ENCODE peak calls at places on chromosomes 1 and 21, in eight cellular contexts. A is GM06990, F is gastrocnemius medialis, L is heart left ventricle, U is GM23338, B is lower leg skin, X is psoas muscle, Q is astrocyte of the spinal cord. R is an unnamed sample.

GRCh38 chr1:208475951-208476824 is 232.0 kb upstream of the PLXNA2 start:
- DNase-seq in A (no peak), F (no peak), L (no peak), U (peak), B (no peak), X (no peak), Q (peak), R (no peak)

GRCh38 chr1:92795166-92795565 is 10.3 kb upstream of the EVI5 start:
- DNase-seq in A (no peak), F (no peak), L (no peak), U (no peak), B (no peak), X (no peak), Q (peak), R (no peak)

GRCh38 chr21:42833859-42834729 is 45.2 kb downstream of the WDR4 start:
- DNase-seq in A (no peak), F (no peak), L (no peak), U (no peak), B (peak), X (no peak), Q (no peak), R (no peak)

GRCh38 chr1:19365711-19366110 is 53.6 kb downstream of the SLC66A1 start:
- DNase-seq in A (no peak), F (no peak), L (no peak), U (no peak), B (no peak), X (no peak), Q (no peak), R (no peak)

GRCh38 chr1:18643154-18644012 is 12.7 kb downstream of the PAX7 start:
- DNase-seq in A (no peak), F (no peak), L (no peak), U (peak), B (no peak), X (no peak), Q (no peak), R (no peak)

GRCh38 chr1:39196244-39197215 is 8.0 kb upstream of the MACF1 start:
- DNase-seq in A (peak), F (no peak), L (no peak), U (no peak), B (no peak), X (no peak), Q (peak), R (no peak)

GRCh38 chr21:42794551-42794950 is 84.8 kb downstream of the WDR4 start:
- DNase-seq in A (no peak), F (no peak), L (no peak), U (no peak), B (no peak), X (no peak), Q (no peak), R (no peak)

GRCh38 chr1:21320410-21321107 is 30.3 kb upstream of the ECE1 start:
- DNase-seq in A (no peak), F (no peak), L (no peak), U (no peak), B (no peak), X (no peak), Q (no peak), R (no peak)

GRCh38 chr21:41576010-41576615 is 68.2 kb upstream of the TMPRSS2 start:
- DNase-seq in A (no peak), F (no peak), L (no peak), U (no peak), B (no peak), X (no peak), Q (no peak), R (no peak)

GRCh38 chr21:35294231-35294898 is 245.3 kb upstream of the RUNX1 start:
- DNase-seq in A (no peak), F (no peak), L (no peak), U (peak), B (no peak), X (no peak), Q (no peak), R (no peak)

GRCh38 chr1:236727521-236727920 is 41.2 kb downstream of the ACTN2 start:
- DNase-seq in A (no peak), F (peak), L (no peak), U (no peak), B (no peak), X (no peak), Q (no peak), R (no peak)

GRCh38 chr1:162003061-162003824 is 20.4 kb downstream of the OLFML2B start:
- DNase-seq in A (no peak), F (peak), L (no peak), U (no peak), B (peak), X (peak), Q (peak), R (peak)

GRCh38 chr1:167474191-167474641 is 44.1 kb downstream of the CD247 start:
- DNase-seq in A (no peak), F (no peak), L (no peak), U (no peak), B (no peak), X (no peak), Q (no peak), R (no peak)

GRCh38 chr1:202162418-202163280 is 2.2 kb upstream of the PTPN7 start:
- DNase-seq in A (no peak), F (no peak), L (no peak), U (no peak), B (no peak), X (no peak), Q (no peak), R (no peak)

GRCh38 chr1:21007876-21008275 is 168.8 kb downstream of the EIF4G3 start:
- DNase-seq in A (no peak), F (no peak), L (no peak), U (no peak), B (no peak), X (no peak), Q (no peak), R (no peak)

GRCh38 chr1:200030791-200031190 is 3.3 kb downstream of the NR5A2 start:
- DNase-seq in A (no peak), F (no peak), L (no peak), U (no peak), B (no peak), X (no peak), Q (no peak), R (no peak)

GRCh38 chr1:7404046-7404742 is 366.9 kb upstream of the VAMP3 start:
- DNase-seq in A (no peak), F (no peak), L (no peak), U (no peak), B (peak), X (no peak), Q (no peak), R (no peak)

GRCh38 chr1:32869844-32870614 is 683 bp downstream of the FNDC5 start:
- DNase-seq in A (no peak), F (peak), L (no peak), U (no peak), B (peak), X (no peak), Q (no peak), R (no peak)

GRCh38 chr1:151946366-151946764 is 37.1 kb upstream of the THEM4 start:
- DNase-seq in A (no peak), F (no peak), L (no peak), U (no peak), B (no peak), X (no peak), Q (no peak), R (no peak)

GRCh38 chr1:160797163-160797797 is 1.3 kb downstream of the LY9 start:
- DNase-seq in A (peak), F (no peak), L (no peak), U (no peak), B (no peak), X (no peak), Q (no peak), R (no peak)

GRCh38 chr1:107081102-107081501 is 24.6 kb downstream of the PRMT6 start:
- DNase-seq in A (no peak), F (no peak), L (no peak), U (no peak), B (no peak), X (no peak), Q (no peak), R (no peak)

GRCh38 chr1:229888157-229888556 is 178.9 kb upstream of the GALNT2 start:
- DNase-seq in A (no peak), F (no peak), L (no peak), U (no peak), B (no peak), X (no peak), Q (no peak), R (no peak)

GRCh38 chr1:10561497-10561896 is 86.7 kb downstream of the PEX14 start:
- DNase-seq in A (no peak), F (no peak), L (no peak), U (no peak), B (no peak), X (no peak), Q (peak), R (no peak)

GRCh38 chr1:179007233-179007632 is 18.5 kb upstream of the FAM20B start:
- DNase-seq in A (no peak), F (no peak), L (no peak), U (no peak), B (no peak), X (no peak), Q (no peak), R (no peak)

GRCh38 chr1:235022341-235023196 is 106.1 kb downstream of the TOMM20 start:
- DNase-seq in A (no peak), F (no peak), L (no peak), U (no peak), B (peak), X (no peak), Q (peak), R (no peak)

GRCh38 chr1:161088587-161089110 is 709 bp downstream of the NECTIN4 start:
- DNase-seq in A (no peak), F (no peak), L (no peak), U (no peak), B (peak), X (no peak), Q (peak), R (no peak)

GRCh38 chr1:31944205-31945089 is 6.3 kb upstream of the PTP4A2 start:
- DNase-seq in A (peak), F (peak), L (peak), U (peak), B (peak), X (peak), Q (peak), R (no peak)

GRCh38 chr1:6353948-6354658 is 39.5 kb downstream of the ACOT7 start:
- DNase-seq in A (no peak), F (peak), L (peak), U (no peak), B (no peak), X (peak), Q (no peak), R (no peak)

GRCh38 chr1:175713386-175713785 is 30.0 kb downstream of the TNR start:
- DNase-seq in A (no peak), F (no peak), L (no peak), U (no peak), B (no peak), X (no peak), Q (no peak), R (no peak)

GRCh38 chr1:244322791-244323521 is 128.8 kb downstream of the ADSS2 start:
- DNase-seq in A (no peak), F (peak), L (no peak), U (peak), B (peak), X (no peak), Q (peak), R (peak)
- H3K4me3 ChIP-seq in A (no peak), F (no peak), L (no peak), U (no peak), B (no peak), X (no peak), Q (no peak), R (no peak)

DNA sequence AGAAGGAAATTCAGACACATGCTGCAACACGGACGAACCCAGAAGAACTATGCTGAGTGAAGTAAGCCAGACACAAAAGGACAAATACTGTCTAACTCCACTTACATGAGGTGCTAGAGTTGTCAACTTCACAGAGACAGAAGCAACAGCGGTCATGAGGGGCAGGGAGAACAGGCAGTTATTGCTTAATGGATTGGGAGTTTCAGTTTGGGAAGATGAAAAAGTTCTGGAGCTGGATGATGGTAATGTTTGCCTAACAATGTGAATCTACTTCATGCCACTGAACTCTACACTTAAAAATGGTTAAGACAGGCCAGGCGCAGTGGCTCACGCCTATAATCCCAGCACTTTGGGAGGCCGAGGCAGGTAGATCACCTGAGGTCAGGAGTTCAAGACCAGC is 12.1 kb downstream of the PARP1 start:
- DNase-seq in A (no peak), F (no peak), L (no peak), U (no peak), B (no peak), X (no peak), Q (no peak), R (no peak)
- H3K4me3 ChIP-seq in A (no peak), F (no peak), L (no peak), U (no peak), B (no peak), X (no peak), Q (no peak), R (no peak)

DNA sequence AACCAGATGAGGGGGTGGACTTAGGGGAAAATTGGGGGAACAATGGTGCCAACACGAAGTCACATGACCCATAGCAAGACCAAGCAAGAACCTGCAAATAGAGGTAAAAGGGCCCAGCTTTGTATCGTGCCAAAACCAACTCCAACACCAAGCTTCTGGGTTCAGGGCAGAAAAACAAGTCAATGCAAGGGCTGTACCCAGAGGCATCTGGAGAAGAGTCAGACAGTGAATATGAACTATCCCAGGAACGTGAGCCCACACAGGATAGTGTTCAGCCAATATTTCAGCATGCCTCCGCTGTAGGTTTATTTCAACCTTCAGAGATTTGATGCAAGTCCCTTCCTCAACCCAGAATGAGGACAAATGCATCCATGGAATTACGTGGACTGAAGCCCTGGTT is 15.0 kb upstream of the ZMYM6 start:
- DNase-seq in A (no peak), F (no peak), L (no peak), U (no peak), B (no peak), X (no peak), Q (peak), R (no peak)
- H3K4me3 ChIP-seq in A (no peak), F (no peak), L (no peak), U (no peak), B (no peak), X (no peak), Q (no peak), R (no peak)

DNA sequence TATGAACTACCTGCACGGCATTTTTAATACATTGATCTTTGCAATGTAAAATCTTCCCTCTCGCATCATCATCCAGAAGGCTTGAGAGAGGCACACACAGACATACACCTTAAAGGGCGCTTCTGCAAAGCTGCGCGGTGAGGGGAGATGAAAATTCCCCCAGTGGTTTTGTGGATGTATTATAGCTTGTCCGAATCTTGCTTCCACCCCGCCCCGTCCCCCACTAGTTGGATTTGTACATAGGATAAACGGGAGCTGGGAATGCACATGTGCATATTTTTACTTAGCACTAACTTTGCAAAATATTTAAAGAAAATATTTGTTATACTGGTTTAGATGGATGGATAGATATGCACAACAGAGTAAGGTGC is 542 bp upstream of the ASTN1 start:
- DNase-seq in A (no peak), F (no peak), L (no peak), U (no peak), B (no peak), X (no peak), Q (no peak), R (no peak)
- H3K4me3 ChIP-seq in A (no peak), F (no peak), L (no peak), U (peak), B (no peak), X (no peak), Q (peak), R (no peak)

GRCh38 chr1:12436345-12436658 is 181.7 kb downstream of the DHRS3 start:
- DNase-seq in A (no peak), F (no peak), L (no peak), U (no peak), B (no peak), X (no peak), Q (no peak), R (no peak)
- H3K4me3 ChIP-seq in A (no peak), F (no peak), L (no peak), U (no peak), B (no peak), X (no peak), Q (no peak), R (no peak)

GRCh38 chr1:116335847-116336246 is 37.2 kb upstream of the ATP1A1 start:
- DNase-seq in A (no peak), F (no peak), L (no peak), U (no peak), B (no peak), X (no peak), Q (no peak), R (no peak)

GRCh38 chr1:116336250-116336649 is 36.8 kb upstream of the ATP1A1 start:
- DNase-seq in A (no peak), F (no peak), L (no peak), U (no peak), B (no peak), X (no peak), Q (no peak), R (no peak)

GRCh38 chr1:116337398-116337797 is 35.6 kb upstream of the ATP1A1 start:
- DNase-seq in A (no peak), F (no peak), L (no peak), U (no peak), B (no peak), X (no peak), Q (no peak), R (no peak)

GRCh38 chr1:116340506-116341240 is 32.4 kb upstream of the ATP1A1 start:
- DNase-seq in A (no peak), F (no peak), L (no peak), U (no peak), B (no peak), X (no peak), Q (no peak), R (no peak)

DNA sequence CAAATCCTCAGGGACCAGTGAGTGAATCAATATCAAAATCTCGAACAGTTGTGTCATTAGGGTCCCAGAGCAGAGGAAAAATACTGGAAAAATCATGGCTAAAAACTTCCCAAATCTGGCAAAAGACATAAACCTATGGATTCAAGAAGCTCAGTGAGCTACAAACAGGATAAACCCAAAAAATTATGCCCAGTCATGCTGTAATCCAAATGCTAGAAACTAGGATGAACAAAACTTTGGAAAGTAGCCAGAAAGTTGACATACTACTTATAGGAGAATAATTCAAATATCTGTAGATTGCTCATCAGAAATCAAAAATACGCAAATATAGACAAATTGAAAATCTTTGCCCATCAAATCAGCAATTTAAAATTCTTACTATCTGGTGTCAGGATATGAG is 34.6 kb upstream of the ATP1A1 start:
- DNase-seq in A (no peak), F (no peak), L (no peak), U (no peak), B (no peak), X (no peak), Q (no peak), R (no peak)
- H3K4me3 ChIP-seq in A (no peak), F (no peak), L (no peak), U (no peak), B (no peak), X (no peak), Q (no peak), R (no peak)

GRCh38 chr1:197200468-197200899 is 54.0 kb upstream of the ASPM start:
- DNase-seq in A (no peak), F (no peak), L (no peak), U (peak), B (no peak), X (no peak), Q (peak), R (no peak)

GRCh38 chr1:197199923-197200467 is 53.5 kb upstream of the ASPM start:
- DNase-seq in A (no peak), F (no peak), L (no peak), U (no peak), B (no peak), X (no peak), Q (no peak), R (no peak)

GRCh38 chr1:197198333-197198732 is 51.9 kb upstream of the ASPM start:
- DNase-seq in A (no peak), F (no peak), L (no peak), U (no peak), B (no peak), X (no peak), Q (no peak), R (no peak)

GRCh38 chr1:197197430-197197997 is 51.0 kb upstream of the ASPM start:
- DNase-seq in A (no peak), F (no peak), L (no peak), U (peak), B (no peak), X (no peak), Q (no peak), R (no peak)

GRCh38 chr1:197198911-197199310 is 52.4 kb upstream of the ASPM start:
- DNase-seq in A (no peak), F (no peak), L (no peak), U (no peak), B (no peak), X (no peak), Q (no peak), R (no peak)
- H3K4me3 ChIP-seq in A (peak), F (peak), L (no peak), U (peak), B (no peak), X (peak), Q (peak), R (peak)

R was measured in AG04449.